ENCODE peak calls at places on chromosomes 4 and X, in nine cellular contexts. L is SK-N-SH; Q is Karpas-422; R is CD4-positive, alpha-beta memory T cell; J is IMR-90; A is endodermal cell; Z is uterus; D is mesendoderm; V is H9. S is an unnamed sample.

GRCh38 chrX:9668537-9668936 is 97.1 kb downstream of the GPR143 start:
- DNase-seq in L (no peak), Q (peak; percentile 61), R (no peak), J (peak; percentile 75), A (no peak), Z (no peak), D (no peak), V (no peak), S (no peak)

GRCh38 chr4:23162275-23162674 is 469.5 kb downstream of the GBA3 start:
- DNase-seq in L (no peak), Q (no peak), R (no peak), J (no peak), A (no peak), Z (no peak), D (no peak), V (no peak), S (no peak)

GRCh38 chr4:150581206-150581605 is 745 bp upstream of the MAB21L2 start:
- DNase-seq in L (no peak), Q (no peak), R (no peak), J (no peak), A (no peak), Z (no peak), D (no peak), V (no peak), S (no peak)

GRCh38 chrX:7347465-7347864 is 199.5 kb upstream of the PUDP start:
- DNase-seq in L (no peak), Q (peak; percentile 74), R (no peak), J (no peak), A (no peak), Z (no peak), D (no peak), V (no peak), S (no peak)

GRCh38 chrX:147351644-147352043 is 537.1 kb upstream of the CXorf51A start:
- DNase-seq in L (no peak), Q (no peak), R (no peak), J (no peak), A (no peak), Z (no peak), D (no peak), V (no peak), S (no peak)

GRCh38 chr4:89273741-89274141 is 33.9 kb downstream of the GPRIN3 start:
- DNase-seq in L (no peak), Q (no peak), R (no peak), J (no peak), A (no peak), Z (no peak), D (no peak), V (no peak), S (no peak)

GRCh38 chr4:184024637-184025036 is 119.5 kb downstream of the STOX2 start:
- DNase-seq in L (no peak), Q (no peak), R (no peak), J (no peak), A (no peak), Z (no peak), D (no peak), V (no peak), S (no peak)

GRCh38 chr4:180134116-180134866 is 2108.9 kb upstream of the TENM3 start:
- DNase-seq in L (no peak), Q (no peak), R (no peak), J (no peak), A (peak; percentile 54), Z (no peak), D (no peak), V (no peak), S (no peak)

GRCh38 chr4:6594826-6595355 is 19.9 kb downstream of the MAN2B2 start:
- DNase-seq in L (no peak), Q (no peak), R (no peak), J (peak; percentile 43), A (no peak), Z (no peak), D (no peak), V (no peak), S (no peak)

GRCh38 chrX:38987135-38987780 is 186.0 kb downstream of the MID1IP1 start:
- DNase-seq in L (peak; percentile 17), Q (no peak), R (no peak), J (peak; percentile 8), A (no peak), Z (no peak), D (no peak), V (no peak), S (no peak)

GRCh38 chr4:72006576-72006975 is 25.2 kb upstream of the NPFFR2 start:
- DNase-seq in L (no peak), Q (no peak), R (no peak), J (peak; percentile 56), A (no peak), Z (no peak), D (no peak), V (no peak), S (no peak)

GRCh38 chr4:187276786-187277408 is 553.2 kb upstream of the FAT1 start:
- DNase-seq in L (no peak), Q (no peak), R (no peak), J (peak; percentile 78), A (no peak), Z (no peak), D (no peak), V (no peak), S (no peak)

GRCh38 chrX:38166478-38167083 is 54.1 kb downstream of the SRPX start:
- DNase-seq in L (peak; percentile 7), Q (peak; percentile 81), R (peak; percentile 16), J (peak; percentile 26), A (no peak), Z (no peak), D (peak; percentile 24), V (no peak), S (no peak)

GRCh38 chr4:37023504-37023903 is 221.0 kb upstream of the NWD2 start:
- DNase-seq in L (no peak), Q (no peak), R (no peak), J (no peak), A (no peak), Z (no peak), D (no peak), V (no peak), S (no peak)

GRCh38 chr4:187922274-187922673 is 73.3 kb upstream of the ZFP42 start:
- DNase-seq in L (no peak), Q (no peak), R (no peak), J (peak; percentile 84), A (no peak), Z (no peak), D (no peak), V (no peak), S (no peak)

GRCh38 chr4:184165291-184165690 is 52.4 kb downstream of the ENPP6 start:
- DNase-seq in L (no peak), Q (no peak), R (no peak), J (peak; percentile 11), A (peak; percentile 71), Z (no peak), D (peak; percentile 56), V (peak; percentile 65), S (no peak)

GRCh38 chr4:147381749-147382148 is 99.1 kb upstream of the EDNRA start:
- DNase-seq in L (no peak), Q (no peak), R (no peak), J (no peak), A (no peak), Z (no peak), D (peak; percentile 11), V (peak; percentile 34), S (no peak)
- H3K4me1 ChIP-seq in L (no peaks in the 10 kb centered on the region), Q (no peaks in the 10 kb centered on the region), R (no peaks in the 10 kb centered on the region), J (no peaks in the 10 kb centered on the region), A (no peaks in the 10 kb centered on the region), Z (no peaks in the 10 kb centered on the region), D (no peaks in the 10 kb centered on the region), V (no peaks in the 10 kb centered on the region), S (no peaks in the 10 kb centered on the region)

DNA sequence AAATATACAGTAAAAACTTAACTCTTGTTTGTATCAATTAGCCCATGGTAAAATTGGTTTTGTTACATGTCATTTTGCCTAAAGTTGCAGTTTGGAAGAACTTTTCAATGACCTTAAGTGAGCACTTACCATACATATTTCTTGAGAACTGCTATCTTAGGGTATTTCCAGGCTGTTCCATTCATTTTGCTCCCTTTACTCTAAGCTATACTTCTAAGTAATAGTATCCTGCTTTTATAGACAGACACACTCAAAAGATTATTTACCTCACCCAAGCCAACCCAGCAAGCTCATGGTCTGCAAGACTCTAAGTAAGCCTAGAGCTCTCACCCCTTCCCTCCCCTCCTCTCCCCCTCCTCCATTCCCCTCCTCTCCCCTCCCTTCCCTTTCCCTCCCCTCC is 294.0 kb downstream of the HS3ST1 start:
- DNase-seq in L (no peak), Q (no peak), R (no peak), J (no peak), A (no peak), Z (no peak), D (no peak), V (no peak), S (no peak)
- H3K4me1 ChIP-seq in L (no peaks in the 10 kb centered on the region), Q (no peaks in the 10 kb centered on the region), R (no peaks in the 10 kb centered on the region), J (no peaks in the 10 kb centered on the region), A (no peaks in the 10 kb centered on the region), Z (no peaks in the 10 kb centered on the region), D (no peaks in the 10 kb centered on the region), V (no peaks in the 10 kb centered on the region), S (no peaks in the 10 kb centered on the region)

GRCh38 chr4:15378055-15378454 is 49.8 kb upstream of the C1QTNF7 start:
- DNase-seq in L (no peak), Q (no peak), R (no peak), J (peak; percentile 38), A (no peak), Z (no peak), D (no peak), V (no peak), S (no peak)

GRCh38 chr4:15375707-15376106 is 52.1 kb upstream of the C1QTNF7 start:
- DNase-seq in L (no peak), Q (no peak), R (no peak), J (no peak), A (no peak), Z (no peak), D (no peak), V (no peak), S (no peak)

GRCh38 chr4:15374697-15375096 is 53.1 kb upstream of the C1QTNF7 start:
- DNase-seq in L (no peak), Q (no peak), R (no peak), J (peak; percentile 31), A (no peak), Z (no peak), D (no peak), V (no peak), S (no peak)

GRCh38 chr4:15376145-15376544 is 51.7 kb upstream of the C1QTNF7 start:
- DNase-seq in L (no peak), Q (no peak), R (no peak), J (no peak), A (no peak), Z (no peak), D (no peak), V (no peak), S (no peak)

GRCh38 chr4:15376594-15376993 is 51.2 kb upstream of the C1QTNF7 start:
- DNase-seq in L (no peak), Q (no peak), R (no peak), J (peak; percentile 42), A (no peak), Z (no peak), D (no peak), V (no peak), S (no peak)
- H3K4me1 ChIP-seq in L (peaks cover 13% of the 10 kb centered on the region), Q (no peaks in the 10 kb centered on the region), R (no peaks in the 10 kb centered on the region), J (peaks cover 7% of the 10 kb centered on the region), A (no peaks in the 10 kb centered on the region), Z (peaks cover 2% of the 10 kb centered on the region), D (no peaks in the 10 kb centered on the region), V (peaks cover 9% of the 10 kb centered on the region), S (peaks cover 13% of the 10 kb centered on the region)

DNA sequence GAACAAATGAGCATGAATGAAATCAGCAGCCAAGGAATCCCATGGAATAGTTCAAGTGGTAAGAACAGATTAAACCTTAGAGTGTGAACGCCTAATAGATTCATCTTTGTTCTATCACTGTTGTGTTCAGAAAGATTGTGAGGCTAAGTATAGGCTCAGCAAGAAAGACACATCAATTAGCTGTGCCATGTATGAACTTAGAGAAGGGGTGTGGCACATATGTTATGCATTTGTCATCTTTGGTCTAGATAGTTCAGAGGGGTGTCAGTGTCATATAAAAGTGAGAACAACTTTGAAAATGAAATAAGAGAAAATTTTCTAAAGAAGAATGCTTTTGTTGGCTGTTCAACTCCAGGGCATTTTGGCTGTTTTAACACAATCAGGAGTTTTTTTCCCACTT is 9.4 kb downstream of the DAPP1 start:
- DNase-seq in L (no peak), Q (no peak), R (no peak), J (no peak), A (no peak), Z (no peak), D (no peak), V (no peak), S (no peak)
- H3K4me1 ChIP-seq in L (no peaks in the 10 kb centered on the region), Q (peaks cover 61% of the 10 kb centered on the region), R (peaks cover 22% of the 10 kb centered on the region), J (no peaks in the 10 kb centered on the region), A (no peaks in the 10 kb centered on the region), Z (no peaks in the 10 kb centered on the region), D (no peaks in the 10 kb centered on the region), V (no peaks in the 10 kb centered on the region), S (no peaks in the 10 kb centered on the region)